ENCODE peak calls at places on chromosomes 1 and 21, in nine cellular contexts. One of them, this sample, is unnamed.

GRCh38 chr1:229987953-229988352 is 79.1 kb upstream of the GALNT2 start:
- DNase-seq in NCI-H69: no peak
- DNase-seq in ELF-1: no peak
- DNase-seq in midbrain: no peak
- DNase-seq in NCI-H1092: no peak
- DNase-seq in COR-L47: no peak
- DNase-seq in astrocyte of the cerebellum: no peak
- DNase-seq in HuH-7.5: no peak
- DNase-seq in neural crest cell: no peak
- DNase-seq in this sample: no peak

GRCh38 chr1:41599912-41600311 is 115.4 kb upstream of the EDN2 start:
- DNase-seq in NCI-H69: no peak
- DNase-seq in ELF-1: no peak
- DNase-seq in midbrain: no peak
- DNase-seq in NCI-H1092: no peak
- DNase-seq in COR-L47: no peak
- DNase-seq in astrocyte of the cerebellum: no peak
- DNase-seq in HuH-7.5: no peak
- DNase-seq in neural crest cell: no peak
- DNase-seq in this sample: no peak

GRCh38 chr1:86581250-86581649 is 34.4 kb downstream of the CLCA4 start:
- DNase-seq in NCI-H69: no peak
- DNase-seq in ELF-1: no peak
- DNase-seq in midbrain: no peak
- DNase-seq in NCI-H1092: no peak
- DNase-seq in COR-L47: no peak
- DNase-seq in astrocyte of the cerebellum: no peak
- DNase-seq in HuH-7.5: no peak
- DNase-seq in neural crest cell: no peak
- DNase-seq in this sample: no peak

GRCh38 chr1:225388372-225388771 is 39.5 kb downstream of the LBR start:
- DNase-seq in NCI-H69: no peak
- DNase-seq in ELF-1: no peak
- DNase-seq in midbrain: no peak
- DNase-seq in NCI-H1092: no peak
- DNase-seq in COR-L47: no peak
- DNase-seq in astrocyte of the cerebellum: no peak
- DNase-seq in HuH-7.5: no peak
- DNase-seq in neural crest cell: no peak
- DNase-seq in this sample: no peak

GRCh38 chr1:28354121-28354520 is 15.4 kb upstream of the PHACTR4 start:
- DNase-seq in NCI-H69: no peak
- DNase-seq in ELF-1: no peak
- DNase-seq in midbrain: no peak
- DNase-seq in NCI-H1092: no peak
- DNase-seq in COR-L47: no peak
- DNase-seq in astrocyte of the cerebellum: no peak
- DNase-seq in HuH-7.5: no peak
- DNase-seq in neural crest cell: no peak
- DNase-seq in this sample: no peak

GRCh38 chr1:46576564-46576963 is 25.1 kb upstream of the KNCN start:
- DNase-seq in NCI-H69: no peak
- DNase-seq in ELF-1: no peak
- DNase-seq in midbrain: no peak
- DNase-seq in NCI-H1092: no peak
- DNase-seq in COR-L47: no peak
- DNase-seq in astrocyte of the cerebellum: no peak
- DNase-seq in HuH-7.5: no peak
- DNase-seq in neural crest cell: no peak
- DNase-seq in this sample: no peak

GRCh38 chr1:72050551-72050950 is 231.8 kb downstream of the NEGR1 start:
- DNase-seq in NCI-H69: no peak
- DNase-seq in ELF-1: no peak
- DNase-seq in midbrain: no peak
- DNase-seq in NCI-H1092: no peak
- DNase-seq in COR-L47: no peak
- DNase-seq in astrocyte of the cerebellum: no peak
- DNase-seq in HuH-7.5: no peak
- DNase-seq in neural crest cell: no peak
- DNase-seq in this sample: no peak

GRCh38 chr1:28280501-28280900 is 21.2 kb downstream of the SESN2 start:
- DNase-seq in NCI-H69: no peak
- DNase-seq in ELF-1: no peak
- DNase-seq in midbrain: no peak
- DNase-seq in NCI-H1092: no peak
- DNase-seq in COR-L47: no peak
- DNase-seq in astrocyte of the cerebellum: no peak
- DNase-seq in HuH-7.5: no peak
- DNase-seq in neural crest cell: no peak
- DNase-seq in this sample: no peak

GRCh38 chr1:150970818-150971582 is 3.6 kb downstream of the CERS2 start:
- DNase-seq in NCI-H69: no peak
- DNase-seq in ELF-1: peak
- DNase-seq in midbrain: no peak
- DNase-seq in NCI-H1092: no peak
- DNase-seq in COR-L47: no peak
- DNase-seq in astrocyte of the cerebellum: no peak
- DNase-seq in HuH-7.5: peak
- DNase-seq in neural crest cell: no peak
- DNase-seq in this sample: no peak

GRCh38 chr1:197841828-197842573 is 60.4 kb upstream of the C1orf53 start:
- DNase-seq in NCI-H69: no peak
- DNase-seq in ELF-1: no peak
- DNase-seq in midbrain: no peak
- DNase-seq in NCI-H1092: no peak
- DNase-seq in COR-L47: no peak
- DNase-seq in astrocyte of the cerebellum: no peak
- DNase-seq in HuH-7.5: no peak
- DNase-seq in neural crest cell: no peak
- DNase-seq in this sample: no peak

GRCh38 chr1:203769505-203770343 is 4.7 kb downstream of the LAX1 start:
- DNase-seq in NCI-H69: peak
- DNase-seq in ELF-1: no peak
- DNase-seq in midbrain: no peak
- DNase-seq in NCI-H1092: peak
- DNase-seq in COR-L47: peak
- DNase-seq in astrocyte of the cerebellum: peak
- DNase-seq in HuH-7.5: peak
- DNase-seq in neural crest cell: no peak
- DNase-seq in this sample: no peak

GRCh38 chr1:178810585-178810984 is 60.3 kb downstream of the ANGPTL1 start:
- DNase-seq in NCI-H69: no peak
- DNase-seq in ELF-1: no peak
- DNase-seq in midbrain: no peak
- DNase-seq in NCI-H1092: no peak
- DNase-seq in COR-L47: no peak
- DNase-seq in astrocyte of the cerebellum: no peak
- DNase-seq in HuH-7.5: no peak
- DNase-seq in neural crest cell: no peak
- DNase-seq in this sample: no peak

GRCh38 chr1:183025782-183026774 is 2.9 kb downstream of the LAMC1 start:
- DNase-seq in NCI-H69: peak
- DNase-seq in ELF-1: no peak
- DNase-seq in midbrain: no peak
- DNase-seq in NCI-H1092: no peak
- DNase-seq in COR-L47: no peak
- DNase-seq in astrocyte of the cerebellum: no peak
- DNase-seq in HuH-7.5: peak
- DNase-seq in neural crest cell: no peak
- DNase-seq in this sample: no peak

GRCh38 chr1:42142894-42143675 is 10.1 kb upstream of the GUCA2B start:
- DNase-seq in NCI-H69: peak
- DNase-seq in ELF-1: no peak
- DNase-seq in midbrain: no peak
- DNase-seq in NCI-H1092: peak
- DNase-seq in COR-L47: no peak
- DNase-seq in astrocyte of the cerebellum: no peak
- DNase-seq in HuH-7.5: no peak
- DNase-seq in neural crest cell: no peak
- DNase-seq in this sample: no peak

GRCh38 chr21:14645702-14646101 is 99.6 kb upstream of the SAMSN1 start:
- DNase-seq in NCI-H69: no peak
- DNase-seq in ELF-1: no peak
- DNase-seq in midbrain: no peak
- DNase-seq in NCI-H1092: no peak
- DNase-seq in COR-L47: no peak
- DNase-seq in astrocyte of the cerebellum: no peak
- DNase-seq in HuH-7.5: no peak
- DNase-seq in neural crest cell: no peak
- DNase-seq in this sample: no peak

GRCh38 chr1:40257313-40257687 is 736 bp upstream of the ZMPSTE24 start:
- DNase-seq in NCI-H69: peak
- DNase-seq in ELF-1: no peak
- DNase-seq in midbrain: no peak
- DNase-seq in NCI-H1092: no peak
- DNase-seq in COR-L47: peak
- DNase-seq in astrocyte of the cerebellum: no peak
- DNase-seq in HuH-7.5: no peak
- DNase-seq in neural crest cell: no peak
- DNase-seq in this sample: no peak

GRCh38 chr1:54464477-54465146 is 58.4 kb upstream of the SSBP3 start:
- DNase-seq in NCI-H69: peak
- DNase-seq in ELF-1: peak
- DNase-seq in midbrain: no peak
- DNase-seq in NCI-H1092: no peak
- DNase-seq in COR-L47: no peak
- DNase-seq in astrocyte of the cerebellum: no peak
- DNase-seq in HuH-7.5: no peak
- DNase-seq in neural crest cell: no peak
- DNase-seq in this sample: no peak

GRCh38 chr1:224498574-224499170 is 64.1 kb upstream of the WDR26 start:
- DNase-seq in NCI-H69: peak
- DNase-seq in ELF-1: peak
- DNase-seq in midbrain: no peak
- DNase-seq in NCI-H1092: no peak
- DNase-seq in COR-L47: no peak
- DNase-seq in astrocyte of the cerebellum: peak
- DNase-seq in HuH-7.5: no peak
- DNase-seq in neural crest cell: no peak
- DNase-seq in this sample: no peak

GRCh38 chr1:6521502-6521901 is 30.0 kb upstream of the PLEKHG5 start:
- DNase-seq in NCI-H69: no peak
- DNase-seq in ELF-1: no peak
- DNase-seq in midbrain: no peak
- DNase-seq in NCI-H1092: no peak
- DNase-seq in COR-L47: no peak
- DNase-seq in astrocyte of the cerebellum: no peak
- DNase-seq in HuH-7.5: no peak
- DNase-seq in neural crest cell: no peak
- DNase-seq in this sample: no peak

GRCh38 chr1:156749429-156750118 is 1.9 kb downstream of the HDGF start:
- DNase-seq in NCI-H69: no peak
- DNase-seq in ELF-1: peak
- DNase-seq in midbrain: no peak
- DNase-seq in NCI-H1092: no peak
- DNase-seq in COR-L47: no peak
- DNase-seq in astrocyte of the cerebellum: no peak
- DNase-seq in HuH-7.5: no peak
- DNase-seq in neural crest cell: no peak
- DNase-seq in this sample: no peak

GRCh38 chr1:67680486-67680885 is 4.5 kb upstream of the GADD45A start:
- DNase-seq in NCI-H69: no peak
- DNase-seq in ELF-1: no peak
- DNase-seq in midbrain: no peak
- DNase-seq in NCI-H1092: no peak
- DNase-seq in COR-L47: no peak
- DNase-seq in astrocyte of the cerebellum: no peak
- DNase-seq in HuH-7.5: no peak
- DNase-seq in neural crest cell: no peak
- DNase-seq in this sample: no peak

GRCh38 chr1:241518447-241519307 is 878 bp downstream of the FH start:
- DNase-seq in NCI-H69: peak
- DNase-seq in ELF-1: no peak
- DNase-seq in midbrain: no peak
- DNase-seq in NCI-H1092: no peak
- DNase-seq in COR-L47: no peak
- DNase-seq in astrocyte of the cerebellum: no peak
- DNase-seq in HuH-7.5: peak
- DNase-seq in neural crest cell: peak
- DNase-seq in this sample: no peak

GRCh38 chr1:116556289-116557006 is 14.4 kb downstream of the CD58 start:
- DNase-seq in NCI-H69: peak
- DNase-seq in ELF-1: peak
- DNase-seq in midbrain: no peak
- DNase-seq in NCI-H1092: no peak
- DNase-seq in COR-L47: no peak
- DNase-seq in astrocyte of the cerebellum: peak
- DNase-seq in HuH-7.5: no peak
- DNase-seq in neural crest cell: no peak
- DNase-seq in this sample: peak

GRCh38 chr21:36437745-36438128 is 42.2 kb downstream of the CLDN14 start:
- DNase-seq in NCI-H69: no peak
- DNase-seq in ELF-1: no peak
- DNase-seq in midbrain: no peak
- DNase-seq in NCI-H1092: no peak
- DNase-seq in COR-L47: no peak
- DNase-seq in astrocyte of the cerebellum: no peak
- DNase-seq in HuH-7.5: no peak
- DNase-seq in neural crest cell: no peak
- DNase-seq in this sample: no peak

GRCh38 chr1:8764301-8764937 is 53.0 kb downstream of the RERE start:
- DNase-seq in NCI-H69: no peak
- DNase-seq in ELF-1: no peak
- DNase-seq in midbrain: no peak
- DNase-seq in NCI-H1092: no peak
- DNase-seq in COR-L47: no peak
- DNase-seq in astrocyte of the cerebellum: no peak
- DNase-seq in HuH-7.5: no peak
- DNase-seq in neural crest cell: no peak
- DNase-seq in this sample: no peak

GRCh38 chr1:36349241-36349671 is 25.8 kb upstream of the EVA1B start:
- DNase-seq in NCI-H69: no peak
- DNase-seq in ELF-1: no peak
- DNase-seq in midbrain: no peak
- DNase-seq in NCI-H1092: no peak
- DNase-seq in COR-L47: no peak
- DNase-seq in astrocyte of the cerebellum: no peak
- DNase-seq in HuH-7.5: no peak
- DNase-seq in neural crest cell: no peak
- DNase-seq in this sample: no peak

GRCh38 chr1:225694151-225694603 is 41.3 kb upstream of the ENAH start:
- DNase-seq in NCI-H69: no peak
- DNase-seq in ELF-1: peak
- DNase-seq in midbrain: no peak
- DNase-seq in NCI-H1092: no peak
- DNase-seq in COR-L47: no peak
- DNase-seq in astrocyte of the cerebellum: peak
- DNase-seq in HuH-7.5: peak
- DNase-seq in neural crest cell: no peak
- DNase-seq in this sample: no peak

GRCh38 chr1:98049370-98050115 is 128.7 kb upstream of the DPYD start:
- DNase-seq in NCI-H69: no peak
- DNase-seq in ELF-1: peak
- DNase-seq in midbrain: no peak
- DNase-seq in NCI-H1092: no peak
- DNase-seq in COR-L47: no peak
- DNase-seq in astrocyte of the cerebellum: no peak
- DNase-seq in HuH-7.5: no peak
- DNase-seq in neural crest cell: no peak
- DNase-seq in this sample: no peak

GRCh38 chr1:92478393-92478792 is 8.3 kb downstream of the GFI1 start:
- DNase-seq in NCI-H69: no peak
- DNase-seq in ELF-1: peak
- DNase-seq in midbrain: no peak
- DNase-seq in NCI-H1092: no peak
- DNase-seq in COR-L47: no peak
- DNase-seq in astrocyte of the cerebellum: no peak
- DNase-seq in HuH-7.5: no peak
- DNase-seq in neural crest cell: no peak
- DNase-seq in this sample: no peak

GRCh38 chr1:89451011-89451410 is 73.6 kb upstream of the LRRC8B start:
- DNase-seq in NCI-H69: no peak
- DNase-seq in ELF-1: no peak
- DNase-seq in midbrain: no peak
- DNase-seq in NCI-H1092: no peak
- DNase-seq in COR-L47: no peak
- DNase-seq in astrocyte of the cerebellum: no peak
- DNase-seq in HuH-7.5: no peak
- DNase-seq in neural crest cell: no peak
- DNase-seq in this sample: no peak

GRCh38 chr1:165666152-165666551 is 32.2 kb downstream of the ALDH9A1 start:
- DNase-seq in NCI-H69: no peak
- DNase-seq in ELF-1: no peak
- DNase-seq in midbrain: no peak
- DNase-seq in NCI-H1092: no peak
- DNase-seq in COR-L47: no peak
- DNase-seq in astrocyte of the cerebellum: no peak
- DNase-seq in HuH-7.5: no peak
- DNase-seq in neural crest cell: no peak
- DNase-seq in this sample: no peak

This sample was measured in stimulated activated CD8-positive, alpha-beta memory T cell treated with anti-CD3 and anti-CD28 coated beads, Interleukin-7, amount 100 ng/mL, for 1 hour.